ENCODE peak calls at places on chromosomes 6 and 20, in eight cellular contexts. W is right cardiac atrium; F is IMR-90; I is psoas muscle; E is sigmoid colon; Z is CD8-positive, alpha-beta memory T cell; P is neuronal stem cell; K is HCT116. V is an unnamed sample.
A peak's percentile ranks its signal among the peaks of the same experiment; 100 is the strongest.

GRCh38 chr6:11198663-11199603 is 33.5 kb downstream of the NEDD9 start:
- DNase-seq in W (no peak), F (no peak), I (no peak), E (no peak), Z (peak; percentile 56), P (no peak), K (no peak), V (no peak)

GRCh38 chr20:1391640-1392442 is 1.0 kb downstream of the FKBP1A start:
- DNase-seq in W (no peak), F (peak; percentile 43), I (no peak), E (no peak), Z (no peak), P (no peak), K (no peak), V (peak; percentile 13)

GRCh38 chr6:6889601-6890000 is 218.2 kb upstream of the RREB1 start:
- DNase-seq in W (no peak), F (no peak), I (no peak), E (no peak), Z (no peak), P (no peak), K (no peak), V (no peak)

GRCh38 chr6:21598662-21599061 is 5.1 kb downstream of the SOX4 start:
- DNase-seq in W (no peak), F (no peak), I (no peak), E (no peak), Z (no peak), P (no peak), K (no peak), V (no peak)

GRCh38 chr6:135182993-135183531 is 2.0 kb downstream of the MYB start:
- DNase-seq in W (no peak), F (no peak), I (no peak), E (no peak), Z (peak; percentile 72), P (peak; percentile 12), K (no peak), V (no peak)

GRCh38 chr6:91719414-91719813 is 1132.5 kb upstream of the MAP3K7 start:
- DNase-seq in W (no peak), F (no peak), I (no peak), E (no peak), Z (no peak), P (no peak), K (no peak), V (no peak)

GRCh38 chr6:90780778-90781177 is 193.9 kb upstream of the MAP3K7 start:
- DNase-seq in W (no peak), F (no peak), I (no peak), E (no peak), Z (no peak), P (no peak), K (no peak), V (no peak)

GRCh38 chr6:31702421-31702818 is 704 bp downstream of the ABHD16A start:
- DNase-seq in W (no peak), F (no peak), I (no peak), E (no peak), Z (no peak), P (no peak), K (no peak), V (no peak)

GRCh38 chr6:149164199-149164745 is 153.2 kb upstream of the TAB2 start:
- DNase-seq in W (no peak), F (no peak), I (no peak), E (no peak), Z (no peak), P (no peak), K (no peak), V (no peak)

GRCh38 chr6:83215131-83216047 is 22.2 kb downstream of the RWDD2A start:
- DNase-seq in W (peak; percentile 48), F (peak; percentile 80), I (peak; percentile 37), E (peak; percentile 71), Z (peak; percentile 68), P (peak; percentile 48), K (peak; percentile 38), V (peak; percentile 87)

GRCh38 chr20:18176318-18176785 is 38.7 kb downstream of the KAT14 start:
- DNase-seq in W (no peak), F (no peak), I (no peak), E (no peak), Z (no peak), P (no peak), K (no peak), V (no peak)

GRCh38 chr20:37072293-37073196 is 23.3 kb downstream of the RBL1 start:
- DNase-seq in W (no peak), F (no peak), I (no peak), E (no peak), Z (no peak), P (no peak), K (no peak), V (no peak)

GRCh38 chr6:150068173-150068785 is 642 bp downstream of the ULBP3 start:
- DNase-seq in W (no peak), F (no peak), I (no peak), E (no peak), Z (no peak), P (no peak), K (no peak), V (no peak)

GRCh38 chr20:4925842-4926530 is 75.3 kb downstream of the SLC23A2 start:
- DNase-seq in W (peak; percentile 87), F (peak; percentile 77), I (peak; percentile 64), E (peak; percentile 81), Z (no peak), P (no peak), K (no peak), V (no peak)

GRCh38 chr6:1552296-1552761 is 57.4 kb upstream of the FOXC1 start:
- DNase-seq in W (no peak), F (peak; percentile 18), I (no peak), E (no peak), Z (no peak), P (no peak), K (peak; percentile 33), V (no peak)

GRCh38 chr6:134318396-134319281 is 727 bp upstream of the SGK1 start:
- DNase-seq in W (no peak), F (no peak), I (no peak), E (no peak), Z (no peak), P (no peak), K (no peak), V (no peak)

GRCh38 chr6:157276134-157276532 is 47.2 kb downstream of the TMEM242 start:
- DNase-seq in W (no peak), F (no peak), I (no peak), E (no peak), Z (no peak), P (no peak), K (no peak), V (no peak)

GRCh38 chr6:157272866-157273755 is 50.2 kb downstream of the TMEM242 start:
- DNase-seq in W (peak; percentile 32), F (no peak), I (no peak), E (no peak), Z (peak; percentile 62), P (no peak), K (no peak), V (peak; percentile 34)

GRCh38 chr6:157274116-157274470 is 49.2 kb downstream of the TMEM242 start:
- DNase-seq in W (no peak), F (no peak), I (no peak), E (no peak), Z (no peak), P (no peak), K (no peak), V (no peak)

GRCh38 chr6:157273756-157274088 is 49.6 kb downstream of the TMEM242 start:
- DNase-seq in W (peak; percentile 75), F (peak; percentile 9), I (no peak), E (no peak), Z (peak; percentile 79), P (no peak), K (peak; percentile 31), V (peak; percentile 80)

DNA sequence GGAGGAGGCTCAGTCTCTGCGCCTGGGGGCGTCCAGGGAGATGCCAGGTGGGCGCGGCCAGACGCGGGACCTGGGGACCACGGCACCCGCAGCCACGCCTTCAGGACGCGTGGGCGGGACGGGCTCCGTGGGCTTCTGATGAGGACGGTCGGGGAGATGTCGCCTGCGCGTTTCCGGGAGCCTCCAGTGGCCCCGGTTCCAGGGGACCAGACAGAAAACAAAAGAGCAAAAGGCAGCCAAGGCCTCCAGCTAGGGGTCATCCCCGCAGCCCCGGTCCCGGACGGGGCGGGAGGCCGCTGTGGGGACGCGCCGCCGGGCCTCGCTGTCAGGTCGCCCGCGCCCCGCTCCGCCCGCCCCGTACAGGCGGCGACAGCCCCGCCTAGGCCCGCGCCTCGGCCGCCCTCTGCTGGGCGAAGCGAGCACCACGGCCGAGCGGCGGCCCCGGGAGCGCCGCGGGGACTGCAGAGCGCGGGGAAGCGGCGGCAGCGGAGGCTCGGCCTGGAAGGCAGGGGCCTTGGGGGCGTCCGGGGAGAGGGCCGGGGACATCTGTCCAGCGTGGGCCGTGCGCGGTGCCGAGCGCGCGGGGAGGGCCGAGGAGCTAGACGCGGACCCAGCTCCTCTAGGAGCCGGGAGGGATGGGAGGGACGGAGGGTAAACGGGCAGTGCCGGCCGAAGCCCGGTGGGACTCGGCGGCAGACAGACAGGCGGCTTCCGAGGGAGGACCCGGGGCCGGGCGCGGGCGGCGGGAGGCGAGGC is 48.7 kb downstream of the TMEM242 start:
- DNase-seq in W (peak; percentile 90), F (peak; percentile 57), I (peak; percentile 77), E (peak; percentile 86), Z (peak; percentile 85), P (peak; percentile 82), K (peak; percentile 31), V (peak; percentile 87)
- H3K9me3 ChIP-seq in W (no peaks in the 10 kb centered on the region), F (no peaks in the 10 kb centered on the region), I (no peaks in the 10 kb centered on the region), E (no peaks in the 10 kb centered on the region), Z (no peaks in the 10 kb centered on the region), P (peaks cover 5% of the 10 kb centered on the region), K (no peaks in the 10 kb centered on the region), V (no peaks in the 10 kb centered on the region)

GRCh38 chr6:341914-342831 is 49.4 kb upstream of the IRF4 start:
- DNase-seq in W (no peak), F (no peak), I (no peak), E (no peak), Z (no peak), P (no peak), K (no peak), V (no peak)
- H3K9me3 ChIP-seq in W (no peaks in the 10 kb centered on the region), F (no peaks in the 10 kb centered on the region), I (no peaks in the 10 kb centered on the region), E (no peaks in the 10 kb centered on the region), Z (no peaks in the 10 kb centered on the region), P (peaks cover 32% of the 10 kb centered on the region), K (no peaks in the 10 kb centered on the region), V (peaks cover 4% of the 10 kb centered on the region)

DNA sequence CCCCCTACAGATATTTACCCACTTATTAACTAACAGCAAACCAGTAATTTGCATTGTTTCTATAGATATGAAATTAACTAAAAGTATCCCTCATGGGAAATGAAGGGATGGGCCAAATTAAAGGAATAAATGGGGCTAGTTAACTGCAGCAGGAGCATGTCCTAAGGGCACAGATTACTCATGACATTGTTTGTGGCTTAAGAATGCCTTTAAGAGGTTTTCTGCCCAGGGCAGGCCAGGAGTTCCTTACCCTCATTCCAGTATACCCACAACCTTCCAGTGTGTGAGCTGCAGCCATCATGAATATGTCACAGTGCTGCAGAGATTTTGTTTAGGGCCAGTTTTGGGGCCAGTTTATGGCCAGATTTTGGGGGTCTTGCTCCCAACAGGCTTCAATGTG is 1101.9 kb downstream of the PRIM2 start:
- DNase-seq in W (no peak), F (no peak), I (no peak), E (no peak), Z (no peak), P (no peak), K (no peak), V (no peak)
- H3K9me3 ChIP-seq in W (no peaks in the 10 kb centered on the region), F (no peaks in the 10 kb centered on the region), I (peaks cover 15% of the 10 kb centered on the region), E (no peaks in the 10 kb centered on the region), Z (no peaks in the 10 kb centered on the region), P (no peaks in the 10 kb centered on the region), K (no peaks in the 10 kb centered on the region), V (no peaks in the 10 kb centered on the region)

DNA sequence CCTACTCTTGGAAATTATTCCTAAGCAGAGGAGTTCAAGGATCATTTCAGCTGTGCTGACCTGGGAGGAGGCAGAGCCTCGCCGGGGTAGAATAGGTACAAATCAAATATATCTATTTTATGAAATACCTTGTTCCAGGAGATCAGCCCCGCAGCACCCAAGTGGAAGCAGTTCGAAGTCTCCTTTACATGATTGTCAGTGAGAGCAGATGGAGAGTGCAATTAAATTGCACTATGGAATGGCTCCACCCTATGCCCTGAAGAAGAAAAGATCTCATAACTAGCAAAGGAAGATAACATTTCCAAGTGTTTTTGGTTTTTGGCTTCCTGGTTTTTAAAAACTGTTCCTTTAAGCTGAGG is 31.4 kb downstream of the DUSP22 start:
- DNase-seq in W (no peak), F (no peak), I (no peak), E (peak; percentile 57), Z (no peak), P (no peak), K (no peak), V (no peak)
- H3K9me3 ChIP-seq in W (no peaks in the 10 kb centered on the region), F (peaks cover 2% of the 10 kb centered on the region), I (no peaks in the 10 kb centered on the region), E (no peaks in the 10 kb centered on the region), Z (no peaks in the 10 kb centered on the region), P (peaks cover 36% of the 10 kb centered on the region), K (no peaks in the 10 kb centered on the region), V (peaks cover 9% of the 10 kb centered on the region)